ENCODE peak calls at places on chromosomes 13 and 19, in seven cellular contexts. Q, U, R, F, N, H and T are unnamed samples.

GRCh38 chr19:43638214-43638990 is 1.2 kb downstream of the CADM4 start:
- ATAC-seq in N (no peak), R (no peak), Q (no peak), F (no peak), H (no peak), U (no peak), T (no peak)

GRCh38 chr13:100544866-100545683 is 43.5 kb downstream of the GGACT start:
- ATAC-seq in Q (no peak), R (no peak), H (peak), U (peak), F (peak), N (no peak), T (peak)

GRCh38 chr13:22077764-22078163 is 406.9 kb downstream of the FGF9 start:
- ATAC-seq in R (no peak), H (no peak), U (no peak), F (no peak), N (no peak), Q (no peak), T (no peak)

GRCh38 chr13:20673711-20674110 is 29.8 kb upstream of the IL17D start:
- ATAC-seq in R (no peak), F (no peak), U (no peak), Q (no peak), N (no peak), H (no peak), T (no peak)

GRCh38 chr13:112704634-112705145 is 14.9 kb downstream of the ATP11A start:
- ATAC-seq in H (no peak), N (no peak), Q (no peak), U (peak), R (no peak), F (no peak), T (no peak)

GRCh38 chr13:98515804-98516465 is 61.0 kb downstream of the STK24 start:
- ATAC-seq in U (no peak), F (no peak), N (no peak), Q (no peak), R (no peak), H (no peak), T (no peak)

GRCh38 chr13:20760872-20761271 is 12.9 kb downstream of the EEF1AKMT1 start:
- ATAC-seq in F (no peak), Q (no peak), H (no peak), R (no peak), N (no peak), U (no peak), T (no peak)

GRCh38 chr19:44812142-44812718 is 3.3 kb downstream of the BCAM start:
- ATAC-seq in F (no peak), Q (no peak), U (no peak), N (no peak), R (no peak), H (no peak), T (no peak)

GRCh38 chr19:16801599-16801998 is 27.6 kb upstream of the SIN3B start:
- ATAC-seq in H (no peak), N (no peak), R (no peak), Q (no peak), U (peak), F (no peak), T (peak)

GRCh38 chr13:101204270-101205011 is 211.9 kb downstream of the NALCN start:
- ATAC-seq in F (no peak), R (no peak), N (no peak), Q (no peak), H (no peak), U (no peak), T (no peak)

GRCh38 chr13:66461021-66461420 is 769.1 kb downstream of the PCDH9 start:
- ATAC-seq in N (no peak), F (no peak), R (no peak), Q (no peak), U (no peak), H (no peak), T (no peak)